ENCODE peak calls at places on chromosomes 7 and 10, in seven cellular contexts. E is PC-9; M is A673; D is gastrocnemius medialis; Z is nephron progenitor cell; S is stimulated activated CD4-positive, alpha-beta T cell treated with anti-CD3 and anti-CD28 coated beads, Interleukin-2, amount 100 ng/mL, for 24 hours; H is small intestine. X is an unnamed sample.

GRCh38 chr10:132374612-132375011 is 22.4 kb upstream of the PWWP2B start:
- DNase-seq in E (no peak), M (no peak), D (no peak), Z (no peak), S (no peak), H (no peak), X (no peak)

GRCh38 chr7:73879977-73880681 is 19.2 kb downstream of the TMEM270 start:
- DNase-seq in E (peak), M (no peak), D (no peak), Z (peak), S (no peak), H (no peak), X (no peak)

GRCh38 chr7:155885162-155886160 is 73.2 kb upstream of the SHH start:
- DNase-seq in E (peak), M (no peak), D (no peak), Z (no peak), S (no peak), H (peak), X (peak)

GRCh38 chr10:79070091-79070610 is 1.4 kb downstream of the ZMIZ1 start:
- DNase-seq in E (peak), M (no peak), D (no peak), Z (peak), S (no peak), H (peak), X (peak)

GRCh38 chr10:83917519-83918506 is 221.5 kb upstream of the GHITM start:
- DNase-seq in E (no peak), M (peak), D (no peak), Z (peak), S (no peak), H (no peak), X (peak)

GRCh38 chr7:27154901-27155815 is 1.3 kb downstream of the HOXA7 start:
- DNase-seq in E (no peak), M (no peak), D (no peak), Z (peak), S (no peak), H (no peak), X (no peak)

GRCh38 chr7:97460433-97460832 is 271.5 kb upstream of the TAC1 start:
- DNase-seq in E (no peak), M (no peak), D (no peak), Z (no peak), S (no peak), H (no peak), X (no peak)

GRCh38 chr10:132443605-132443997 is 46.6 kb downstream of the PWWP2B start:
- DNase-seq in E (no peak), M (no peak), D (no peak), Z (no peak), S (peak), H (no peak), X (peak)

GRCh38 chr10:74511051-74511450 is 315.3 kb upstream of the KAT6B start:
- DNase-seq in E (no peak), M (no peak), D (no peak), Z (no peak), S (no peak), H (no peak), X (no peak)

GRCh38 chr10:7720478-7720877 is 17.4 kb downstream of the ITIH2 start:
- DNase-seq in E (no peak), M (no peak), D (no peak), Z (no peak), S (no peak), H (no peak), X (no peak)

GRCh38 chr7:84506151-84506550 is 311.6 kb upstream of the SEMA3A start:
- DNase-seq in E (no peak), M (no peak), D (no peak), Z (no peak), S (no peak), H (no peak), X (peak)

GRCh38 chr7:139271718-139272619 is 40.9 kb downstream of the UBN2 start:
- DNase-seq in E (no peak), M (no peak), D (peak), Z (no peak), S (no peak), H (no peak), X (no peak)

GRCh38 chr7:28964056-28964455 is 5.9 kb upstream of the TRIL start:
- DNase-seq in E (no peak), M (no peak), D (no peak), Z (no peak), S (no peak), H (no peak), X (no peak)

GRCh38 chr10:103476046-103476768 is 2.8 kb downstream of the CALHM3 start:
- DNase-seq in E (peak), M (no peak), D (no peak), Z (peak), S (no peak), H (no peak), X (no peak)

GRCh38 chr10:49595003-49595712 is 15.0 kb upstream of the SLC18A3 start:
- DNase-seq in E (no peak), M (no peak), D (no peak), Z (no peak), S (no peak), H (no peak), X (no peak)

GRCh38 chr10:21481407-21481806 is 44.1 kb downstream of the SKIDA1 start:
- DNase-seq in E (no peak), M (no peak), D (no peak), Z (no peak), S (no peak), H (no peak), X (no peak)

GRCh38 chr7:79063019-79063698 is 390.3 kb downstream of the MAGI2 start:
- DNase-seq in E (no peak), M (no peak), D (no peak), Z (no peak), S (no peak), H (no peak), X (no peak)